ENCODE peak calls at places on chromosome 20, in six cellular contexts. One of them, this sample, is unnamed.

GRCh38 chr20:23363257-23363649 is 1.3 kb downstream of the GZF1 start:
- DNase-seq in omental fat pad: no peak
- DNase-seq in endothelial cell: no peak
- DNase-seq in CD8-positive, alpha-beta T cell: no peak
- DNase-seq in right lobe of liver: no peak
- DNase-seq in prostate gland: no peak
- DNase-seq in this sample: no peak

GRCh38 chr20:57622579-57623381 is 2.6 kb upstream of the ZBP1 start:
- DNase-seq in omental fat pad: no peak
- DNase-seq in CD8-positive, alpha-beta T cell: peak
- DNase-seq in endothelial cell: peak
- DNase-seq in right lobe of liver: peak
- DNase-seq in prostate gland: peak
- DNase-seq in this sample: peak

GRCh38 chr20:57664476-57664875 is 44.2 kb upstream of the ZBP1 start:
- DNase-seq in endothelial cell: no peak
- DNase-seq in prostate gland: no peak
- DNase-seq in CD8-positive, alpha-beta T cell: no peak
- DNase-seq in right lobe of liver: no peak
- DNase-seq in omental fat pad: no peak
- DNase-seq in this sample: no peak

GRCh38 chr20:62795023-62795761 is 1.1 kb upstream of the MRGBP start:
- DNase-seq in omental fat pad: no peak
- DNase-seq in right lobe of liver: peak
- DNase-seq in CD8-positive, alpha-beta T cell: peak
- DNase-seq in prostate gland: no peak
- DNase-seq in endothelial cell: peak
- DNase-seq in this sample: peak

GRCh38 chr20:53942121-53942816 is 128.1 kb downstream of the BCAS1 start:
- DNase-seq in CD8-positive, alpha-beta T cell: no peak
- DNase-seq in endothelial cell: no peak
- DNase-seq in prostate gland: no peak
- DNase-seq in right lobe of liver: no peak
- DNase-seq in omental fat pad: no peak
- DNase-seq in this sample: peak

GRCh38 chr20:56428881-56429280 is 16.8 kb downstream of the CASS4 start:
- DNase-seq in CD8-positive, alpha-beta T cell: no peak
- DNase-seq in prostate gland: no peak
- DNase-seq in endothelial cell: no peak
- DNase-seq in omental fat pad: no peak
- DNase-seq in right lobe of liver: no peak
- DNase-seq in this sample: no peak

GRCh38 chr20:35497780-35498189 is 31.7 kb downstream of the C20orf173 start:
- DNase-seq in CD8-positive, alpha-beta T cell: no peak
- DNase-seq in prostate gland: no peak
- DNase-seq in right lobe of liver: no peak
- DNase-seq in omental fat pad: no peak
- DNase-seq in endothelial cell: no peak
- DNase-seq in this sample: no peak

GRCh38 chr20:19673575-19673974 is 84.5 kb upstream of the RIN2 start:
- DNase-seq in endothelial cell: no peak
- DNase-seq in omental fat pad: no peak
- DNase-seq in CD8-positive, alpha-beta T cell: no peak
- DNase-seq in prostate gland: no peak
- DNase-seq in right lobe of liver: no peak
- DNase-seq in this sample: no peak

GRCh38 chr20:1800777-1801176 is 94.4 kb upstream of the SIRPA start:
- DNase-seq in prostate gland: no peak
- DNase-seq in CD8-positive, alpha-beta T cell: no peak
- DNase-seq in endothelial cell: no peak
- DNase-seq in omental fat pad: no peak
- DNase-seq in right lobe of liver: no peak
- DNase-seq in this sample: no peak

GRCh38 chr20:46250772-46251171 is 57.5 kb downstream of the CDH22 start:
- DNase-seq in CD8-positive, alpha-beta T cell: no peak
- DNase-seq in omental fat pad: no peak
- DNase-seq in endothelial cell: no peak
- DNase-seq in prostate gland: no peak
- DNase-seq in right lobe of liver: no peak
- DNase-seq in this sample: no peak

GRCh38 chr20:46255440-46256104 is 52.7 kb downstream of the CDH22 start:
- DNase-seq in prostate gland: peak
- DNase-seq in endothelial cell: peak
- DNase-seq in omental fat pad: peak
- DNase-seq in CD8-positive, alpha-beta T cell: no peak
- DNase-seq in right lobe of liver: peak
- DNase-seq in this sample: peak

GRCh38 chr20:46252352-46253091 is 55.8 kb downstream of the CDH22 start:
- DNase-seq in omental fat pad: no peak
- DNase-seq in right lobe of liver: no peak
- DNase-seq in CD8-positive, alpha-beta T cell: no peak
- DNase-seq in prostate gland: no peak
- DNase-seq in endothelial cell: no peak
- DNase-seq in this sample: no peak

GRCh38 chr20:46251211-46251673 is 57.1 kb downstream of the CDH22 start:
- DNase-seq in endothelial cell: peak
- DNase-seq in CD8-positive, alpha-beta T cell: no peak
- DNase-seq in prostate gland: no peak
- DNase-seq in omental fat pad: no peak
- DNase-seq in right lobe of liver: no peak
- DNase-seq in this sample: no peak

DNA sequence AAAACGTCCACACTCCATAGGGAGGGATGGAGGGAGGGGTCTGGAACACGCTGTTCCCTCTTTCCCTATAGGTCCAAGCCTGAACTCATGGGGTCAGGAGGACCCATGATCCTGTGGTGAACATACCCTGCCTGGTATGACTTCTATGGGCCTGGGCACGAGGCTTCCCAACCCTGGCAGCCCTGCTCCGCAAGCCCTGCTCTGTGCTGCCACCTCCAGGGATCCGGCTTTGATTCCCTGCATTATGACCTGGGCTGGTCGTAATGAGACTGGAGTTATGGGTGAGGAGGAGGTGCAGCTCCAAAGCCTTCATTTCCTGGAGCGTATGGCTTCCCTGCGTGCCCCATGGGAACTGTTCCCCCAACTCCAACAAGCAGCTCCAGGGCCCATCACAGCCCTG is 54.9 kb downstream of the CDH22 start:
- DNase-seq in right lobe of liver: no peak
- DNase-seq in prostate gland: no peak
- DNase-seq in omental fat pad: no peak
- DNase-seq in endothelial cell: peak
- DNase-seq in CD8-positive, alpha-beta T cell: no peak
- DNase-seq in this sample: peak
- TF ChIP-seq CTCF in right lobe of liver: no peak
- TF ChIP-seq CTCF in prostate gland: no peak
- TF ChIP-seq CTCF in omental fat pad: no peak
- TF ChIP-seq CTCF in endothelial cell: no peak
- TF ChIP-seq CTCF in CD8-positive, alpha-beta T cell: no peak
- TF ChIP-seq CTCF in this sample: peak

DNA sequence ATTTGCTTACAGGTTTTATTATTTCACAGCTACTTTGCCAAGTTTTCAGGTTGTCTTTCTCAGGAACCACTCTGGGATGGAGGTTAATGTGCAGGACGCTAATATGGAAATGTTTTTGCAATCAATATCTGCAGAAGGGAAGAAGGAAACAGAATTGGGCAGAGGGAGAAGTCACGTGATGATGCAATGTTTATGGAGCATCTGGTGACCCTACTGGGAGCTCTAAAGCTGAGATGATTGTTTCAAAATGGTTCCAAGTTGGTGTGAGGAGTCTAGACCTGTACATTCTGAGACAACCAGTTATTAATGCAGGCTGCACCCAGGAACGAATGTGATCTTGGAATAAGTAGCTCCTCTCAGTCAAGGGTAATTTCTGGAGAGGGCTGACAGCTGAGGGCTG is 905.4 kb upstream of the FLRT3 start:
- DNase-seq in prostate gland: no peak
- DNase-seq in CD8-positive, alpha-beta T cell: no peak
- DNase-seq in right lobe of liver: no peak
- DNase-seq in omental fat pad: no peak
- DNase-seq in endothelial cell: no peak
- DNase-seq in this sample: no peak
- TF ChIP-seq CTCF in prostate gland: no peak
- TF ChIP-seq CTCF in CD8-positive, alpha-beta T cell: no peak
- TF ChIP-seq CTCF in right lobe of liver: no peak
- TF ChIP-seq CTCF in omental fat pad: no peak
- TF ChIP-seq CTCF in endothelial cell: no peak
- TF ChIP-seq CTCF in this sample: no peak

GRCh38 chr20:4233520-4233919 is 218.2 kb upstream of the RNF24 start:
- DNase-seq in right lobe of liver: no peak
- DNase-seq in prostate gland: no peak
- DNase-seq in endothelial cell: no peak
- DNase-seq in CD8-positive, alpha-beta T cell: no peak
- DNase-seq in omental fat pad: no peak
- DNase-seq in this sample: no peak
- TF ChIP-seq CTCF in right lobe of liver: no peak
- TF ChIP-seq CTCF in prostate gland: no peak
- TF ChIP-seq CTCF in endothelial cell: no peak
- TF ChIP-seq CTCF in CD8-positive, alpha-beta T cell: no peak
- TF ChIP-seq CTCF in omental fat pad: no peak
- TF ChIP-seq CTCF in this sample: no peak

GRCh38 chr20:52783769-52784168 is 188.4 kb upstream of the TSHZ2 start:
- DNase-seq in right lobe of liver: no peak
- DNase-seq in CD8-positive, alpha-beta T cell: no peak
- DNase-seq in prostate gland: no peak
- DNase-seq in omental fat pad: no peak
- DNase-seq in endothelial cell: peak
- DNase-seq in this sample: no peak
- TF ChIP-seq CTCF in right lobe of liver: no peak
- TF ChIP-seq CTCF in CD8-positive, alpha-beta T cell: no peak
- TF ChIP-seq CTCF in prostate gland: peak
- TF ChIP-seq CTCF in omental fat pad: no peak
- TF ChIP-seq CTCF in endothelial cell: peak
- TF ChIP-seq CTCF in this sample: peak

DNA sequence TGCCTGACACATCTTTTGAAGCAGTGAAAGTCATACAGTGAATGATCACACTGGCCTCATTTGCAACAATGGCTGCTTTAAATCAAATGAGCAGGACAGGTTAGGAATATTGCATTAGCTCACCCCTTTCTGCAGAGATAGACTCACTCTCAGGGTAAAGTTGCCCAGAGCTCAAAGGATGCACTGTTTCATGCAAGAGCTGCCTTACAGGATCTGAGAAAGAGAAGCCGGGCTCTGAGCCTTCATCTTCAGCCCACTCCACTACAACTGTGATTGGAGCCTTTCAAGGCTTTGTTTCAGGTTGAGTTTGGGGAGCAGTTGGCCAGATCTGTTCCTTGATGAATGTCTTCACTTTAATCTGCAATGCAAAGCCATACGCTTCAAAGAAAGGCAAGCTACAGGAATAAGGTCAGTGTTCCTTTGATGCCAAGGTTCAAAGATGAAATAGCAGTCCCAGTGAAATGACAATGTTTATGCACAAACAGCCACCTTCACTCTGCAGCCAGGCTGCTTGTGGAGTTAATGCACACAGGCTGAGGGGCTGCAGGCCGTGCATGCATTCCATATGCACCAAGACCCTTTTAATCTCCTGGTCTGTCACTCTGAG is 90.9 kb upstream of the ISM1 start:
- DNase-seq in prostate gland: no peak
- DNase-seq in CD8-positive, alpha-beta T cell: no peak
- DNase-seq in omental fat pad: no peak
- DNase-seq in right lobe of liver: no peak
- DNase-seq in endothelial cell: no peak
- DNase-seq in this sample: no peak
- TF ChIP-seq CTCF in prostate gland: no peak
- TF ChIP-seq CTCF in CD8-positive, alpha-beta T cell: no peak
- TF ChIP-seq CTCF in omental fat pad: no peak
- TF ChIP-seq CTCF in right lobe of liver: no peak
- TF ChIP-seq CTCF in endothelial cell: no peak
- TF ChIP-seq CTCF in this sample: no peak

DNA sequence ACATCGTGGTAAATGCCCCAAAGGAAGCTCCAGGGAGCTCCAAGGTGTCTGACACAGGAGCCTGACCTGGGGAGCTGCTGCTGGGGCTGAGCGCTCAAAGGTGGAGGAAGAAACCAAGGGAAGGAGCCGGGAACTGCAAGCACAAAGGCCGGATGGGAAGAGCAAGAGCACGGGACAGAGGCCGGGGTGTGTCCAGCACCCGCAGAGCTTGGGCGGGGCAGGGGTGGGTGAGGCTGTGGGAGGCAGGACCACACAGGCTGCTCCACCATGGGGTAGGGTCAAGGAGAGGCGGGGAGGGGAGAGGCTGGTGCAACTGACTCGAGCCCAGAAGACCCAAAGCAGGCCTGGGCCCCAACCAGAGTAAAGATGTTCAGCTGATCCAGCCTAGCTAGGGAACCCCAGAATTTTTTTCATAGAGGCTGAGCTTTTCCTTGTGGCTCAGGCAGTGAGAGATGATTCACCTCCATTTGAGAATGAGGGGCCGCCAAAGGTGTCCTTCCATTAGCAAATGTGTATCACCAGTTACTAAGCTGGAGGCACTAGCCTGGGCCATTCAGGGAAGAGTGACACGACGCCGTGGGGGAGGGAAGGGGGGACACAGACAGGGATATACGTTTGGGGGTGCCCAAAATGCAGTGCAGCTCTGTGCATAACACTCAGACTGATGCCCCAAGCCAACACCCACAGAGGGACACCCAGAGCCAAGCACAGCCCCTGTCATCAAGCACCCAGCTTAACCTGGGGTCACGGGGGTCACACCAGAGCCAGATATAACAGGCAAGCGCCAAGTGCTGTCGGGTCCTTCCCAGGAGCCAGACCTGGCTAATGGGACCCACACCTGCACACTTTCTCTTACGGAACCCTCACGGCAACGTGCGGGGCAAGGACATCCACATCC is 21.3 kb upstream of the TLDC2 start:
- DNase-seq in omental fat pad: no peak
- DNase-seq in right lobe of liver: no peak
- DNase-seq in prostate gland: no peak
- DNase-seq in CD8-positive, alpha-beta T cell: no peak
- DNase-seq in endothelial cell: no peak
- DNase-seq in this sample: peak
- TF ChIP-seq CTCF in omental fat pad: no peak
- TF ChIP-seq CTCF in right lobe of liver: no peak
- TF ChIP-seq CTCF in prostate gland: no peak
- TF ChIP-seq CTCF in CD8-positive, alpha-beta T cell: no peak
- TF ChIP-seq CTCF in endothelial cell: no peak
- TF ChIP-seq CTCF in this sample: no peak

This sample was measured in Calu3.